ENCODE peak calls at places on chromosomes 13 and 19, in ten cellular contexts. One of them, this sample, is unnamed.

GRCh38 chr19:35673121-35673804 is 6.9 kb downstream of the UPK1A start:
- DNase-seq in stimulated activated CD8-positive, alpha-beta memory T cell treated with anti-CD3 and anti-CD28 coated beads, Interleukin-12 subunit alpha, Interleukin-12 subunit beta, amount 100 ng/mL, for 4 hours: peak
- DNase-seq in fibroblast of mammary gland: peak
- DNase-seq in CD4-positive, CD25-positive, alpha-beta regulatory T cell: no peak
- DNase-seq in mucosa of gallbladder: peak
- DNase-seq in heart left ventricle: no peak
- DNase-seq in choroid plexus epithelial cell: peak
- DNase-seq in GM04503: peak
- DNase-seq in GM18507: peak
- DNase-seq in HuH-7: peak
- DNase-seq in this sample: peak

GRCh38 chr13:73879346-73880020 is 254.7 kb downstream of the KLF12 start:
- DNase-seq in stimulated activated CD8-positive, alpha-beta memory T cell treated with anti-CD3 and anti-CD28 coated beads, Interleukin-12 subunit alpha, Interleukin-12 subunit beta, amount 100 ng/mL, for 4 hours: no peak
- DNase-seq in fibroblast of mammary gland: no peak
- DNase-seq in CD4-positive, CD25-positive, alpha-beta regulatory T cell: no peak
- DNase-seq in mucosa of gallbladder: no peak
- DNase-seq in heart left ventricle: no peak
- DNase-seq in choroid plexus epithelial cell: no peak
- DNase-seq in GM04503: no peak
- DNase-seq in GM18507: no peak
- DNase-seq in HuH-7: no peak
- DNase-seq in this sample: no peak

GRCh38 chr13:28753946-28754345 is 35.2 kb upstream of the SLC46A3 start:
- DNase-seq in stimulated activated CD8-positive, alpha-beta memory T cell treated with anti-CD3 and anti-CD28 coated beads, Interleukin-12 subunit alpha, Interleukin-12 subunit beta, amount 100 ng/mL, for 4 hours: no peak
- DNase-seq in fibroblast of mammary gland: no peak
- DNase-seq in CD4-positive, CD25-positive, alpha-beta regulatory T cell: no peak
- DNase-seq in mucosa of gallbladder: no peak
- DNase-seq in heart left ventricle: no peak
- DNase-seq in choroid plexus epithelial cell: no peak
- DNase-seq in GM04503: no peak
- DNase-seq in GM18507: no peak
- DNase-seq in HuH-7: no peak
- DNase-seq in this sample: no peak

GRCh38 chr19:41876847-41877489 is at the start of gene CD79A:
- DNase-seq in stimulated activated CD8-positive, alpha-beta memory T cell treated with anti-CD3 and anti-CD28 coated beads, Interleukin-12 subunit alpha, Interleukin-12 subunit beta, amount 100 ng/mL, for 4 hours: no peak
- DNase-seq in fibroblast of mammary gland: no peak
- DNase-seq in CD4-positive, CD25-positive, alpha-beta regulatory T cell: no peak
- DNase-seq in mucosa of gallbladder: no peak
- DNase-seq in heart left ventricle: no peak
- DNase-seq in choroid plexus epithelial cell: no peak
- DNase-seq in GM04503: no peak
- DNase-seq in GM18507: peak
- DNase-seq in HuH-7: no peak
- DNase-seq in this sample: no peak

GRCh38 chr13:25575562-25575961 is 203.8 kb downstream of the ATP8A2 start:
- DNase-seq in stimulated activated CD8-positive, alpha-beta memory T cell treated with anti-CD3 and anti-CD28 coated beads, Interleukin-12 subunit alpha, Interleukin-12 subunit beta, amount 100 ng/mL, for 4 hours: no peak
- DNase-seq in fibroblast of mammary gland: no peak
- DNase-seq in CD4-positive, CD25-positive, alpha-beta regulatory T cell: no peak
- DNase-seq in mucosa of gallbladder: no peak
- DNase-seq in heart left ventricle: no peak
- DNase-seq in choroid plexus epithelial cell: no peak
- DNase-seq in GM04503: no peak
- DNase-seq in GM18507: no peak
- DNase-seq in HuH-7: no peak
- DNase-seq in this sample: no peak

GRCh38 chr13:102774210-102774560 is 599 bp upstream of the TEX30 start:
- DNase-seq in stimulated activated CD8-positive, alpha-beta memory T cell treated with anti-CD3 and anti-CD28 coated beads, Interleukin-12 subunit alpha, Interleukin-12 subunit beta, amount 100 ng/mL, for 4 hours: no peak
- DNase-seq in fibroblast of mammary gland: no peak
- DNase-seq in CD4-positive, CD25-positive, alpha-beta regulatory T cell: no peak
- DNase-seq in mucosa of gallbladder: no peak
- DNase-seq in heart left ventricle: no peak
- DNase-seq in choroid plexus epithelial cell: no peak
- DNase-seq in GM04503: no peak
- DNase-seq in GM18507: no peak
- DNase-seq in HuH-7: peak
- DNase-seq in this sample: no peak

GRCh38 chr19:48543121-48543710 is 8.8 kb upstream of the SULT2B1 start:
- DNase-seq in stimulated activated CD8-positive, alpha-beta memory T cell treated with anti-CD3 and anti-CD28 coated beads, Interleukin-12 subunit alpha, Interleukin-12 subunit beta, amount 100 ng/mL, for 4 hours: no peak
- DNase-seq in fibroblast of mammary gland: peak
- DNase-seq in CD4-positive, CD25-positive, alpha-beta regulatory T cell: no peak
- DNase-seq in mucosa of gallbladder: peak
- DNase-seq in heart left ventricle: no peak
- DNase-seq in choroid plexus epithelial cell: no peak
- DNase-seq in GM04503: no peak
- DNase-seq in GM18507: no peak
- DNase-seq in HuH-7: no peak
- DNase-seq in this sample: no peak

GRCh38 chr13:90352763-90353162 is 994.7 kb upstream of the MIR17HG start:
- DNase-seq in stimulated activated CD8-positive, alpha-beta memory T cell treated with anti-CD3 and anti-CD28 coated beads, Interleukin-12 subunit alpha, Interleukin-12 subunit beta, amount 100 ng/mL, for 4 hours: no peak
- DNase-seq in fibroblast of mammary gland: no peak
- DNase-seq in CD4-positive, CD25-positive, alpha-beta regulatory T cell: no peak
- DNase-seq in mucosa of gallbladder: no peak
- DNase-seq in heart left ventricle: no peak
- DNase-seq in choroid plexus epithelial cell: no peak
- DNase-seq in GM04503: no peak
- DNase-seq in GM18507: no peak
- DNase-seq in HuH-7: no peak
- DNase-seq in this sample: no peak

GRCh38 chr13:114043421-114044053 is 69.7 kb upstream of the C13orf46 start:
- DNase-seq in stimulated activated CD8-positive, alpha-beta memory T cell treated with anti-CD3 and anti-CD28 coated beads, Interleukin-12 subunit alpha, Interleukin-12 subunit beta, amount 100 ng/mL, for 4 hours: no peak
- DNase-seq in fibroblast of mammary gland: peak
- DNase-seq in CD4-positive, CD25-positive, alpha-beta regulatory T cell: no peak
- DNase-seq in mucosa of gallbladder: no peak
- DNase-seq in heart left ventricle: peak
- DNase-seq in choroid plexus epithelial cell: peak
- DNase-seq in GM04503: peak
- DNase-seq in GM18507: no peak
- DNase-seq in HuH-7: peak
- DNase-seq in this sample: no peak

GRCh38 chr13:44870456-44870929 is 118.8 kb downstream of the NUFIP1 start:
- DNase-seq in stimulated activated CD8-positive, alpha-beta memory T cell treated with anti-CD3 and anti-CD28 coated beads, Interleukin-12 subunit alpha, Interleukin-12 subunit beta, amount 100 ng/mL, for 4 hours: no peak
- DNase-seq in fibroblast of mammary gland: no peak
- DNase-seq in CD4-positive, CD25-positive, alpha-beta regulatory T cell: no peak
- DNase-seq in mucosa of gallbladder: peak
- DNase-seq in heart left ventricle: peak
- DNase-seq in choroid plexus epithelial cell: no peak
- DNase-seq in GM04503: no peak
- DNase-seq in GM18507: no peak
- DNase-seq in HuH-7: no peak
- DNase-seq in this sample: no peak

GRCh38 chr13:49927755-49928154 is 8.4 kb downstream of the SPRYD7 start:
- DNase-seq in stimulated activated CD8-positive, alpha-beta memory T cell treated with anti-CD3 and anti-CD28 coated beads, Interleukin-12 subunit alpha, Interleukin-12 subunit beta, amount 100 ng/mL, for 4 hours: no peak
- DNase-seq in fibroblast of mammary gland: peak
- DNase-seq in CD4-positive, CD25-positive, alpha-beta regulatory T cell: no peak
- DNase-seq in mucosa of gallbladder: no peak
- DNase-seq in heart left ventricle: no peak
- DNase-seq in choroid plexus epithelial cell: peak
- DNase-seq in GM04503: peak
- DNase-seq in GM18507: no peak
- DNase-seq in HuH-7: no peak
- DNase-seq in this sample: no peak

GRCh38 chr13:96200810-96201209 is 110.9 kb downstream of the HS6ST3 start:
- DNase-seq in stimulated activated CD8-positive, alpha-beta memory T cell treated with anti-CD3 and anti-CD28 coated beads, Interleukin-12 subunit alpha, Interleukin-12 subunit beta, amount 100 ng/mL, for 4 hours: no peak
- DNase-seq in fibroblast of mammary gland: no peak
- DNase-seq in CD4-positive, CD25-positive, alpha-beta regulatory T cell: no peak
- DNase-seq in mucosa of gallbladder: no peak
- DNase-seq in heart left ventricle: no peak
- DNase-seq in choroid plexus epithelial cell: no peak
- DNase-seq in GM04503: no peak
- DNase-seq in GM18507: no peak
- DNase-seq in HuH-7: no peak
- DNase-seq in this sample: no peak

This sample was measured in WTC11.